ENCODE peak calls at places on chromosomes 2 and 18, in seven cellular contexts. One of them, this sample, is unnamed.

GRCh38 chr2:198476007-198476406 is 671.6 kb downstream of the PLCL1 start:
- DNase-seq in IMR-90: no peak
- DNase-seq in neuronal stem cell: no peak
- DNase-seq in adrenal gland: no peak
- DNase-seq in Karpas-422: no peak
- DNase-seq in ovary: no peak
- DNase-seq in CD8-positive, alpha-beta T cell: no peak
- DNase-seq in this sample: no peak

GRCh38 chr2:240957656-240958365 is 40.6 kb upstream of the SNED1 start:
- DNase-seq in Karpas-422: no peak
- DNase-seq in CD8-positive, alpha-beta T cell: no peak
- DNase-seq in neuronal stem cell: no peak
- DNase-seq in adrenal gland: peak; percentile 38
- DNase-seq in IMR-90: no peak
- DNase-seq in ovary: peak; percentile 69
- DNase-seq in this sample: no peak

GRCh38 chr2:23367760-23368159 is 17.2 kb upstream of the KLHL29 start:
- DNase-seq in ovary: no peak
- DNase-seq in CD8-positive, alpha-beta T cell: no peak
- DNase-seq in IMR-90: peak; percentile 66
- DNase-seq in adrenal gland: no peak
- DNase-seq in Karpas-422: no peak
- DNase-seq in neuronal stem cell: no peak
- DNase-seq in this sample: no peak

GRCh38 chr2:195732569-195732968 is 75.5 kb downstream of the SLC39A10 start:
- DNase-seq in ovary: no peak
- DNase-seq in CD8-positive, alpha-beta T cell: no peak
- DNase-seq in adrenal gland: no peak
- DNase-seq in Karpas-422: no peak
- DNase-seq in IMR-90: peak; percentile 10
- DNase-seq in neuronal stem cell: no peak
- DNase-seq in this sample: no peak

GRCh38 chr18:59996370-59996966 is 96.7 kb downstream of the PMAIP1 start:
- DNase-seq in IMR-90: peak; percentile 57
- DNase-seq in ovary: no peak
- DNase-seq in CD8-positive, alpha-beta T cell: no peak
- DNase-seq in adrenal gland: no peak
- DNase-seq in neuronal stem cell: no peak
- DNase-seq in Karpas-422: peak; percentile 66
- DNase-seq in this sample: no peak

GRCh38 chr2:174699993-174700766 is 64.1 kb downstream of the CHRNA1 start:
- DNase-seq in CD8-positive, alpha-beta T cell: no peak
- DNase-seq in adrenal gland: no peak
- DNase-seq in Karpas-422: peak; percentile 81
- DNase-seq in IMR-90: peak; percentile 65
- DNase-seq in neuronal stem cell: peak; percentile 45
- DNase-seq in ovary: no peak
- DNase-seq in this sample: no peak

GRCh38 chr2:156115338-156115737 is 217.2 kb downstream of the NR4A2 start:
- DNase-seq in IMR-90: no peak
- DNase-seq in ovary: no peak
- DNase-seq in neuronal stem cell: no peak
- DNase-seq in Karpas-422: no peak
- DNase-seq in adrenal gland: no peak
- DNase-seq in CD8-positive, alpha-beta T cell: no peak
- DNase-seq in this sample: no peak

GRCh38 chr2:241768850-241769249 is 7.8 kb upstream of the GAL3ST2 start:
- DNase-seq in CD8-positive, alpha-beta T cell: no peak
- DNase-seq in ovary: no peak
- DNase-seq in Karpas-422: no peak
- DNase-seq in neuronal stem cell: no peak
- DNase-seq in adrenal gland: no peak
- DNase-seq in IMR-90: no peak
- DNase-seq in this sample: no peak

GRCh38 chr2:227871375-227871788 is at the start of gene DAW1:
- DNase-seq in CD8-positive, alpha-beta T cell: no peak
- DNase-seq in neuronal stem cell: peak; percentile 61
- DNase-seq in adrenal gland: peak; percentile 43
- DNase-seq in Karpas-422: no peak
- DNase-seq in ovary: peak; percentile 44
- DNase-seq in IMR-90: peak; percentile 56
- DNase-seq in this sample: no peak

GRCh38 chr18:9712606-9713005 is 4.5 kb downstream of the RAB31 start:
- DNase-seq in CD8-positive, alpha-beta T cell: no peak
- DNase-seq in IMR-90: no peak
- DNase-seq in Karpas-422: no peak
- DNase-seq in adrenal gland: no peak
- DNase-seq in ovary: no peak
- DNase-seq in neuronal stem cell: no peak
- DNase-seq in this sample: no peak

GRCh38 chr2:177164131-177164530 is 48.5 kb upstream of the HNRNPA3 start:
- DNase-seq in IMR-90: no peak
- DNase-seq in CD8-positive, alpha-beta T cell: no peak
- DNase-seq in adrenal gland: no peak
- DNase-seq in neuronal stem cell: no peak
- DNase-seq in Karpas-422: no peak
- DNase-seq in ovary: no peak
- DNase-seq in this sample: no peak

GRCh38 chr2:217568289-217568985 is 434.4 kb downstream of the TNS1 start:
- DNase-seq in adrenal gland: no peak
- DNase-seq in ovary: no peak
- DNase-seq in CD8-positive, alpha-beta T cell: no peak
- DNase-seq in Karpas-422: no peak
- DNase-seq in neuronal stem cell: no peak
- DNase-seq in IMR-90: peak; percentile 45
- DNase-seq in this sample: peak; percentile 76

GRCh38 chr2:19574788-19575260 is 216.4 kb upstream of the OSR1 start:
- DNase-seq in adrenal gland: no peak
- DNase-seq in IMR-90: peak; percentile 82
- DNase-seq in CD8-positive, alpha-beta T cell: no peak
- DNase-seq in neuronal stem cell: peak; percentile 4
- DNase-seq in Karpas-422: no peak
- DNase-seq in ovary: no peak
- DNase-seq in this sample: no peak

GRCh38 chr2:240917009-240917683 is 11.0 kb downstream of the CROCC2 start:
- DNase-seq in IMR-90: no peak
- DNase-seq in CD8-positive, alpha-beta T cell: no peak
- DNase-seq in ovary: no peak
- DNase-seq in neuronal stem cell: no peak
- DNase-seq in adrenal gland: peak; percentile 16
- DNase-seq in Karpas-422: peak; percentile 47
- DNase-seq in this sample: no peak

GRCh38 chr18:78242307-78242643 is 737.3 kb upstream of the SALL3 start:
- DNase-seq in CD8-positive, alpha-beta T cell: no peak
- DNase-seq in adrenal gland: no peak
- DNase-seq in IMR-90: no peak
- DNase-seq in ovary: no peak
- DNase-seq in Karpas-422: no peak
- DNase-seq in neuronal stem cell: no peak
- DNase-seq in this sample: no peak

GRCh38 chr18:46832856-46833255 is 76.0 kb upstream of the ST8SIA5 start:
- DNase-seq in adrenal gland: no peak
- DNase-seq in ovary: no peak
- DNase-seq in Karpas-422: no peak
- DNase-seq in neuronal stem cell: no peak
- DNase-seq in IMR-90: no peak
- DNase-seq in CD8-positive, alpha-beta T cell: no peak
- DNase-seq in this sample: no peak

GRCh38 chr2:120293991-120294329 is 41.3 kb downstream of the RALB start:
- DNase-seq in neuronal stem cell: no peak
- DNase-seq in IMR-90: no peak
- DNase-seq in adrenal gland: no peak
- DNase-seq in Karpas-422: no peak
- DNase-seq in CD8-positive, alpha-beta T cell: no peak
- DNase-seq in ovary: no peak
- DNase-seq in this sample: no peak

GRCh38 chr2:39153312-39153711 is 32.5 kb upstream of the SOS1 start:
- DNase-seq in ovary: no peak
- DNase-seq in CD8-positive, alpha-beta T cell: no peak
- DNase-seq in IMR-90: peak; percentile 41
- DNase-seq in Karpas-422: no peak
- DNase-seq in neuronal stem cell: no peak
- DNase-seq in adrenal gland: no peak
- DNase-seq in this sample: no peak

GRCh38 chr2:200578778-200579177 is 7.0 kb upstream of the AOX1 start:
- DNase-seq in neuronal stem cell: no peak
- DNase-seq in Karpas-422: peak; percentile 54
- DNase-seq in CD8-positive, alpha-beta T cell: no peak
- DNase-seq in ovary: no peak
- DNase-seq in adrenal gland: no peak
- DNase-seq in IMR-90: peak; percentile 35
- DNase-seq in this sample: no peak

GRCh38 chr2:155645771-155646170 is 686.8 kb downstream of the NR4A2 start:
- DNase-seq in CD8-positive, alpha-beta T cell: no peak
- DNase-seq in ovary: no peak
- DNase-seq in IMR-90: no peak
- DNase-seq in Karpas-422: no peak
- DNase-seq in adrenal gland: no peak
- DNase-seq in neuronal stem cell: no peak
- DNase-seq in this sample: no peak

GRCh38 chr2:50391553-50391952 is 640.4 kb downstream of the NRXN1 start:
- DNase-seq in Karpas-422: no peak
- DNase-seq in IMR-90: no peak
- DNase-seq in adrenal gland: no peak
- DNase-seq in CD8-positive, alpha-beta T cell: no peak
- DNase-seq in neuronal stem cell: no peak
- DNase-seq in ovary: no peak
- DNase-seq in this sample: no peak

GRCh38 chr2:21561965-21562364 is 438.2 kb downstream of the TDRD15 start:
- DNase-seq in adrenal gland: no peak
- DNase-seq in CD8-positive, alpha-beta T cell: no peak
- DNase-seq in IMR-90: no peak
- DNase-seq in ovary: no peak
- DNase-seq in Karpas-422: no peak
- DNase-seq in neuronal stem cell: no peak
- DNase-seq in this sample: no peak

GRCh38 chr18:46332956-46333355 is 228.8 kb downstream of the HAUS1 start:
- DNase-seq in adrenal gland: no peak
- DNase-seq in ovary: no peak
- DNase-seq in neuronal stem cell: no peak
- DNase-seq in Karpas-422: no peak
- DNase-seq in IMR-90: no peak
- DNase-seq in CD8-positive, alpha-beta T cell: no peak
- DNase-seq in this sample: no peak

GRCh38 chr18:75051757-75052156 is 157.2 kb downstream of the PTGR3 start:
- DNase-seq in neuronal stem cell: no peak
- DNase-seq in Karpas-422: no peak
- DNase-seq in IMR-90: no peak
- DNase-seq in ovary: no peak
- DNase-seq in adrenal gland: no peak
- DNase-seq in CD8-positive, alpha-beta T cell: no peak
- DNase-seq in this sample: no peak

GRCh38 chr2:135875491-135876065 is 665 bp downstream of the MCM6 start:
- DNase-seq in CD8-positive, alpha-beta T cell: peak; percentile 48
- DNase-seq in adrenal gland: peak; percentile 40
- DNase-seq in Karpas-422: peak; percentile 80
- DNase-seq in ovary: no peak
- DNase-seq in neuronal stem cell: peak; percentile 57
- DNase-seq in IMR-90: peak; percentile 60
- DNase-seq in this sample: no peak

GRCh38 chr18:62526098-62527025 is 3.5 kb downstream of the ZCCHC2 start:
- DNase-seq in IMR-90: peak; percentile 80
- DNase-seq in neuronal stem cell: peak; percentile 79
- DNase-seq in CD8-positive, alpha-beta T cell: peak; percentile 52
- DNase-seq in Karpas-422: peak; percentile 94
- DNase-seq in adrenal gland: peak; percentile 86
- DNase-seq in ovary: peak; percentile 88
- DNase-seq in this sample: no peak

GRCh38 chr2:10304458-10305253 is 2.0 kb downstream of the HPCAL1 start:
- DNase-seq in Karpas-422: no peak
- DNase-seq in adrenal gland: no peak
- DNase-seq in CD8-positive, alpha-beta T cell: no peak
- DNase-seq in IMR-90: no peak
- DNase-seq in ovary: no peak
- DNase-seq in neuronal stem cell: no peak
- DNase-seq in this sample: no peak

GRCh38 chr2:10305715-10306114 is 3.0 kb downstream of the HPCAL1 start:
- DNase-seq in CD8-positive, alpha-beta T cell: no peak
- DNase-seq in neuronal stem cell: no peak
- DNase-seq in ovary: no peak
- DNase-seq in Karpas-422: peak; percentile 64
- DNase-seq in adrenal gland: peak; percentile 65
- DNase-seq in IMR-90: no peak
- DNase-seq in this sample: no peak

GRCh38 chr2:10303634-10304378 is 1.1 kb downstream of the HPCAL1 start:
- DNase-seq in IMR-90: peak; percentile 56
- DNase-seq in ovary: peak; percentile 71
- DNase-seq in neuronal stem cell: peak; percentile 39
- DNase-seq in Karpas-422: no peak
- DNase-seq in CD8-positive, alpha-beta T cell: no peak
- DNase-seq in adrenal gland: peak; percentile 63
- DNase-seq in this sample: no peak

GRCh38 chr2:10306901-10307463 is 4.3 kb downstream of the HPCAL1 start:
- DNase-seq in neuronal stem cell: no peak
- DNase-seq in IMR-90: no peak
- DNase-seq in adrenal gland: no peak
- DNase-seq in Karpas-422: no peak
- DNase-seq in ovary: no peak
- DNase-seq in CD8-positive, alpha-beta T cell: no peak
- DNase-seq in this sample: no peak

GRCh38 chr2:10305254-10305635 is 2.5 kb downstream of the HPCAL1 start:
- DNase-seq in CD8-positive, alpha-beta T cell: no peak
- DNase-seq in adrenal gland: no peak
- DNase-seq in IMR-90: no peak
- DNase-seq in Karpas-422: no peak
- DNase-seq in ovary: no peak
- DNase-seq in neuronal stem cell: no peak
- DNase-seq in this sample: no peak
- H3K4me3 ChIP-seq in CD8-positive, alpha-beta T cell: peak overlapping the region; percentile 31
- H3K4me3 ChIP-seq in adrenal gland: no peak overlapping the region
- H3K4me3 ChIP-seq in IMR-90: no peak overlapping the region
- H3K4me3 ChIP-seq in Karpas-422: no peak overlapping the region
- H3K4me3 ChIP-seq in ovary: no peak overlapping the region
- H3K4me3 ChIP-seq in neuronal stem cell: no peak overlapping the region
- H3K4me3 ChIP-seq in this sample: peak overlapping the region; percentile 7

GRCh38 chr2:185202928-185203327 is 535.7 kb upstream of the FSIP2 start:
- DNase-seq in IMR-90: no peak
- DNase-seq in ovary: no peak
- DNase-seq in neuronal stem cell: no peak
- DNase-seq in CD8-positive, alpha-beta T cell: no peak
- DNase-seq in adrenal gland: no peak
- DNase-seq in Karpas-422: no peak
- DNase-seq in this sample: no peak
- H3K4me3 ChIP-seq in IMR-90: no peak overlapping the region
- H3K4me3 ChIP-seq in ovary: no peak overlapping the region
- H3K4me3 ChIP-seq in neuronal stem cell: no peak overlapping the region
- H3K4me3 ChIP-seq in CD8-positive, alpha-beta T cell: no peak overlapping the region
- H3K4me3 ChIP-seq in adrenal gland: no peak overlapping the region
- H3K4me3 ChIP-seq in Karpas-422: no peak overlapping the region
- H3K4me3 ChIP-seq in this sample: no peak overlapping the region

GRCh38 chr2:213148572-213149331 is 2.7 kb downstream of the IKZF2 start:
- DNase-seq in Karpas-422: no peak
- DNase-seq in adrenal gland: no peak
- DNase-seq in IMR-90: no peak
- DNase-seq in neuronal stem cell: no peak
- DNase-seq in CD8-positive, alpha-beta T cell: no peak
- DNase-seq in ovary: no peak
- DNase-seq in this sample: no peak
- H3K4me3 ChIP-seq in Karpas-422: no peak overlapping the region
- H3K4me3 ChIP-seq in adrenal gland: no peak overlapping the region
- H3K4me3 ChIP-seq in IMR-90: peak overlapping the region; percentile 73
- H3K4me3 ChIP-seq in neuronal stem cell: no peak overlapping the region
- H3K4me3 ChIP-seq in CD8-positive, alpha-beta T cell: no peak overlapping the region
- H3K4me3 ChIP-seq in ovary: no peak overlapping the region
- H3K4me3 ChIP-seq in this sample: peak overlapping the region; percentile 79

GRCh38 chr2:86036790-86037138 is 68.9 kb downstream of the POLR1A start:
- DNase-seq in ovary: no peak
- DNase-seq in IMR-90: no peak
- DNase-seq in Karpas-422: no peak
- DNase-seq in CD8-positive, alpha-beta T cell: no peak
- DNase-seq in neuronal stem cell: no peak
- DNase-seq in adrenal gland: no peak
- DNase-seq in this sample: no peak
- H3K4me3 ChIP-seq in ovary: no peak overlapping the region
- H3K4me3 ChIP-seq in IMR-90: no peak overlapping the region
- H3K4me3 ChIP-seq in Karpas-422: no peak overlapping the region
- H3K4me3 ChIP-seq in CD8-positive, alpha-beta T cell: peak overlapping the region; percentile 41
- H3K4me3 ChIP-seq in neuronal stem cell: no peak overlapping the region
- H3K4me3 ChIP-seq in adrenal gland: no peak overlapping the region
- H3K4me3 ChIP-seq in this sample: no peak overlapping the region